ENCODE peak calls at places on chromosome 14, in seven cellular contexts. K is renal cortical epithelial cell, N is pancreas, H is HT-29, V is GDM1, I is Calu3, L is kidney tubule cell. G is an unnamed sample.

GRCh38 chr14:51554339-51554920 is 97.3 kb upstream of the FRMD6 start:
- DNase-seq in I (no peak), V (no peak), N (no peak), K (peak; percentile 87), L (peak; percentile 98), H (no peak), G (peak; percentile 74)

GRCh38 chr14:68627868-68628604 is 164.8 kb downstream of the ZFP36L1 start:
- DNase-seq in L (peak; percentile 29), K (no peak), V (no peak), N (peak; percentile 88), I (peak; percentile 88), H (peak; percentile 82), G (no peak)

GRCh38 chr14:47297374-47297773 is 378.0 kb downstream of the MDGA2 start:
- DNase-seq in K (no peak), L (no peak), H (no peak), I (no peak), N (no peak), V (no peak), G (no peak)

GRCh38 chr14:101222362-101223090 is 319.0 kb upstream of the RTL1 start:
- DNase-seq in V (no peak), K (no peak), H (no peak), L (no peak), I (no peak), N (no peak), G (no peak)

GRCh38 chr14:69424139-69424923 is 25.8 kb downstream of the SLC39A9 start:
- DNase-seq in L (no peak), I (no peak), H (no peak), N (no peak), K (no peak), V (no peak), G (no peak)

GRCh38 chr14:54696998-54697397 is 130.1 kb downstream of the SAMD4A start:
- DNase-seq in H (no peak), V (no peak), K (peak; percentile 35), L (peak; percentile 53), N (no peak), I (no peak), G (no peak)

GRCh38 chr14:35747379-35747778 is 61.7 kb downstream of the RALGAPA1 start:
- DNase-seq in L (peak; percentile 45), H (no peak), N (no peak), I (no peak), V (no peak), K (peak; percentile 43), G (no peak)

GRCh38 chr14:92928961-92929688 is 6.2 kb downstream of the CHGA start:
- DNase-seq in N (no peak), L (no peak), K (no peak), H (no peak), V (no peak), I (no peak), G (no peak)

GRCh38 chr14:67798731-67799130 is 17.7 kb downstream of the ZFYVE26 start:
- DNase-seq in V (no peak), K (no peak), H (no peak), I (no peak), L (no peak), N (no peak), G (no peak)

GRCh38 chr14:29906256-29906885 is 21.3 kb downstream of the PRKD1 start:
- DNase-seq in I (peak; percentile 57), K (peak; percentile 98), V (no peak), L (peak; percentile 94), H (no peak), N (no peak), G (peak; percentile 91)

GRCh38 chr14:93328546-93328945 is 4.3 kb downstream of the BTBD7 start:
- DNase-seq in I (no peak), N (no peak), K (no peak), H (no peak), V (no peak), L (no peak), G (no peak)

GRCh38 chr14:77140937-77141591 is 527 bp downstream of the ZDHHC22 start:
- DNase-seq in H (no peak), V (no peak), L (peak; percentile 33), N (peak; percentile 72), I (peak; percentile 61), K (no peak), G (no peak)

GRCh38 chr14:104941508-104942365 is 17.1 kb downstream of the PLD4 start:
- DNase-seq in L (no peak), N (peak; percentile 50), V (no peak), K (no peak), H (no peak), I (no peak), G (no peak)

G was measured in epithelial cell of proximal tubule.